ENCODE peak calls at places on chromosomes 7 and 10, in six cellular contexts. One of them, this sample, is unnamed.

GRCh38 chr10:42969147-42969546 is 107.7 kb upstream of the RET start:
- DNase-seq in lower lobe of right lung: no peak
- DNase-seq in endothelial cell of umbilical vein: no peak
- DNase-seq in fibroblast of pulmonary artery: no peak
- DNase-seq in GM13976: no peak
- DNase-seq in left ventricle myocardium inferior: no peak
- DNase-seq in this sample: no peak

GRCh38 chr10:68156373-68157185 is 47.3 kb downstream of the MYPN start:
- DNase-seq in endothelial cell of umbilical vein: peak
- DNase-seq in lower lobe of right lung: no peak
- DNase-seq in fibroblast of pulmonary artery: peak
- DNase-seq in left ventricle myocardium inferior: no peak
- DNase-seq in GM13976: peak
- DNase-seq in this sample: peak

GRCh38 chr10:10786334-10787090 is 231.2 kb upstream of the CELF2 start:
- DNase-seq in GM13976: no peak
- DNase-seq in endothelial cell of umbilical vein: peak
- DNase-seq in fibroblast of pulmonary artery: peak
- DNase-seq in lower lobe of right lung: no peak
- DNase-seq in left ventricle myocardium inferior: no peak
- DNase-seq in this sample: no peak

GRCh38 chr7:66454600-66455225 is 174.0 kb upstream of the KCTD7 start:
- DNase-seq in left ventricle myocardium inferior: no peak
- DNase-seq in GM13976: no peak
- DNase-seq in fibroblast of pulmonary artery: no peak
- DNase-seq in lower lobe of right lung: no peak
- DNase-seq in endothelial cell of umbilical vein: no peak
- DNase-seq in this sample: no peak

GRCh38 chr7:18504965-18505364 is 9.4 kb downstream of the HDAC9 start:
- DNase-seq in fibroblast of pulmonary artery: no peak
- DNase-seq in endothelial cell of umbilical vein: no peak
- DNase-seq in lower lobe of right lung: no peak
- DNase-seq in GM13976: no peak
- DNase-seq in left ventricle myocardium inferior: no peak
- DNase-seq in this sample: no peak

GRCh38 chr10:125407557-125407956 is 247.2 kb upstream of the CTBP2 start:
- DNase-seq in lower lobe of right lung: no peak
- DNase-seq in fibroblast of pulmonary artery: no peak
- DNase-seq in endothelial cell of umbilical vein: no peak
- DNase-seq in GM13976: no peak
- DNase-seq in left ventricle myocardium inferior: no peak
- DNase-seq in this sample: no peak

GRCh38 chr10:97408496-97408992 is 7.4 kb upstream of the RRP12 start:
- DNase-seq in left ventricle myocardium inferior: no peak
- DNase-seq in GM13976: no peak
- DNase-seq in endothelial cell of umbilical vein: no peak
- DNase-seq in lower lobe of right lung: no peak
- DNase-seq in fibroblast of pulmonary artery: no peak
- DNase-seq in this sample: no peak

GRCh38 chr10:5364916-5365434 is at the start of gene UCN3:
- DNase-seq in left ventricle myocardium inferior: no peak
- DNase-seq in GM13976: no peak
- DNase-seq in fibroblast of pulmonary artery: no peak
- DNase-seq in lower lobe of right lung: no peak
- DNase-seq in endothelial cell of umbilical vein: no peak
- DNase-seq in this sample: no peak

GRCh38 chr10:57692255-57692980 is 575.3 kb downstream of the IPMK start:
- DNase-seq in endothelial cell of umbilical vein: no peak
- DNase-seq in left ventricle myocardium inferior: no peak
- DNase-seq in fibroblast of pulmonary artery: peak
- DNase-seq in GM13976: no peak
- DNase-seq in lower lobe of right lung: no peak
- DNase-seq in this sample: no peak

GRCh38 chr7:2802082-2802481 is 42.0 kb downstream of the GNA12 start:
- DNase-seq in lower lobe of right lung: no peak
- DNase-seq in endothelial cell of umbilical vein: peak
- DNase-seq in GM13976: no peak
- DNase-seq in left ventricle myocardium inferior: no peak
- DNase-seq in fibroblast of pulmonary artery: peak
- DNase-seq in this sample: no peak

GRCh38 chr10:92490387-92490786 is 83.5 kb downstream of the IDE start:
- DNase-seq in GM13976: no peak
- DNase-seq in lower lobe of right lung: no peak
- DNase-seq in endothelial cell of umbilical vein: no peak
- DNase-seq in fibroblast of pulmonary artery: no peak
- DNase-seq in left ventricle myocardium inferior: no peak
- DNase-seq in this sample: no peak

GRCh38 chr7:50595538-50596102 is 30.4 kb upstream of the DDC start:
- DNase-seq in GM13976: no peak
- DNase-seq in endothelial cell of umbilical vein: peak
- DNase-seq in lower lobe of right lung: no peak
- DNase-seq in fibroblast of pulmonary artery: peak
- DNase-seq in left ventricle myocardium inferior: no peak
- DNase-seq in this sample: no peak

GRCh38 chr10:125768217-125768616 is 7.4 kb downstream of the MMP21 start:
- DNase-seq in GM13976: no peak
- DNase-seq in fibroblast of pulmonary artery: peak
- DNase-seq in lower lobe of right lung: no peak
- DNase-seq in left ventricle myocardium inferior: no peak
- DNase-seq in endothelial cell of umbilical vein: no peak
- DNase-seq in this sample: no peak

GRCh38 chr7:151008511-151009323 is 15.6 kb downstream of the ATG9B start:
- DNase-seq in fibroblast of pulmonary artery: peak
- DNase-seq in left ventricle myocardium inferior: peak
- DNase-seq in lower lobe of right lung: peak
- DNase-seq in endothelial cell of umbilical vein: peak
- DNase-seq in GM13976: peak
- DNase-seq in this sample: peak

GRCh38 chr7:122219253-122219865 is 75.3 kb upstream of the AASS start:
- DNase-seq in lower lobe of right lung: no peak
- DNase-seq in GM13976: no peak
- DNase-seq in endothelial cell of umbilical vein: peak
- DNase-seq in left ventricle myocardium inferior: no peak
- DNase-seq in fibroblast of pulmonary artery: peak
- DNase-seq in this sample: peak

GRCh38 chr7:118352854-118353453 is 128.4 kb downstream of the ANKRD7 start:
- DNase-seq in GM13976: no peak
- DNase-seq in left ventricle myocardium inferior: no peak
- DNase-seq in endothelial cell of umbilical vein: no peak
- DNase-seq in lower lobe of right lung: no peak
- DNase-seq in fibroblast of pulmonary artery: peak
- DNase-seq in this sample: no peak

GRCh38 chr10:21675157-21675796 is 141.2 kb downstream of the MLLT10 start:
- DNase-seq in endothelial cell of umbilical vein: peak
- DNase-seq in GM13976: peak
- DNase-seq in left ventricle myocardium inferior: no peak
- DNase-seq in fibroblast of pulmonary artery: peak
- DNase-seq in lower lobe of right lung: no peak
- DNase-seq in this sample: peak

GRCh38 chr10:120423350-120424197 is 33.5 kb upstream of the PLPP4 start:
- DNase-seq in fibroblast of pulmonary artery: peak
- DNase-seq in left ventricle myocardium inferior: no peak
- DNase-seq in lower lobe of right lung: peak
- DNase-seq in endothelial cell of umbilical vein: peak
- DNase-seq in GM13976: peak
- DNase-seq in this sample: peak

GRCh38 chr7:92824901-92825480 is 11.4 kb downstream of the CDK6 start:
- DNase-seq in GM13976: no peak
- DNase-seq in endothelial cell of umbilical vein: no peak
- DNase-seq in fibroblast of pulmonary artery: no peak
- DNase-seq in left ventricle myocardium inferior: no peak
- DNase-seq in lower lobe of right lung: no peak
- DNase-seq in this sample: no peak

GRCh38 chr7:92794386-92794785 is 42.0 kb downstream of the CDK6 start:
- DNase-seq in left ventricle myocardium inferior: no peak
- DNase-seq in endothelial cell of umbilical vein: no peak
- DNase-seq in GM13976: no peak
- DNase-seq in lower lobe of right lung: no peak
- DNase-seq in fibroblast of pulmonary artery: no peak
- DNase-seq in this sample: no peak

GRCh38 chr7:98066934-98067507 is 39.6 kb upstream of the LMTK2 start:
- DNase-seq in GM13976: no peak
- DNase-seq in lower lobe of right lung: no peak
- DNase-seq in fibroblast of pulmonary artery: peak
- DNase-seq in left ventricle myocardium inferior: no peak
- DNase-seq in endothelial cell of umbilical vein: no peak
- DNase-seq in this sample: no peak

GRCh38 chr10:51469666-51470065 is 229.7 kb downstream of the CSTF2T start:
- DNase-seq in GM13976: no peak
- DNase-seq in fibroblast of pulmonary artery: no peak
- DNase-seq in left ventricle myocardium inferior: no peak
- DNase-seq in endothelial cell of umbilical vein: no peak
- DNase-seq in lower lobe of right lung: no peak
- DNase-seq in this sample: no peak

GRCh38 chr10:3681642-3682554 is 103.1 kb downstream of the KLF6 start:
- DNase-seq in lower lobe of right lung: no peak
- DNase-seq in fibroblast of pulmonary artery: no peak
- DNase-seq in GM13976: no peak
- DNase-seq in left ventricle myocardium inferior: no peak
- DNase-seq in endothelial cell of umbilical vein: no peak
- DNase-seq in this sample: no peak

GRCh38 chr7:19815546-19815945 is 42.1 kb upstream of the TMEM196 start:
- DNase-seq in lower lobe of right lung: no peak
- DNase-seq in endothelial cell of umbilical vein: no peak
- DNase-seq in fibroblast of pulmonary artery: peak
- DNase-seq in GM13976: no peak
- DNase-seq in left ventricle myocardium inferior: no peak
- DNase-seq in this sample: no peak

GRCh38 chr10:74433993-74434392 is 283.0 kb downstream of the ADK start:
- DNase-seq in fibroblast of pulmonary artery: no peak
- DNase-seq in GM13976: no peak
- DNase-seq in endothelial cell of umbilical vein: no peak
- DNase-seq in lower lobe of right lung: no peak
- DNase-seq in left ventricle myocardium inferior: no peak
- DNase-seq in this sample: no peak

GRCh38 chr10:45404087-45404769 is 30.2 kb downstream of the ALOX5 start:
- DNase-seq in lower lobe of right lung: peak
- DNase-seq in fibroblast of pulmonary artery: no peak
- DNase-seq in GM13976: no peak
- DNase-seq in left ventricle myocardium inferior: no peak
- DNase-seq in endothelial cell of umbilical vein: no peak
- DNase-seq in this sample: no peak

GRCh38 chr7:131501422-131501821 is 55.0 kb downstream of the PODXL start:
- DNase-seq in lower lobe of right lung: no peak
- DNase-seq in GM13976: no peak
- DNase-seq in endothelial cell of umbilical vein: no peak
- DNase-seq in fibroblast of pulmonary artery: peak
- DNase-seq in left ventricle myocardium inferior: no peak
- DNase-seq in this sample: peak

GRCh38 chr10:80279146-80279545 is 10.3 kb downstream of the MAT1A start:
- DNase-seq in endothelial cell of umbilical vein: no peak
- DNase-seq in fibroblast of pulmonary artery: no peak
- DNase-seq in left ventricle myocardium inferior: no peak
- DNase-seq in lower lobe of right lung: no peak
- DNase-seq in GM13976: no peak
- DNase-seq in this sample: no peak

GRCh38 chr7:103683348-103683747 is 237.3 kb upstream of the SLC26A5 start:
- DNase-seq in left ventricle myocardium inferior: no peak
- DNase-seq in GM13976: no peak
- DNase-seq in lower lobe of right lung: no peak
- DNase-seq in endothelial cell of umbilical vein: no peak
- DNase-seq in fibroblast of pulmonary artery: no peak
- DNase-seq in this sample: no peak

GRCh38 chr7:35677582-35678356 is 17.2 kb downstream of the HERPUD2 start:
- DNase-seq in left ventricle myocardium inferior: no peak
- DNase-seq in fibroblast of pulmonary artery: no peak
- DNase-seq in endothelial cell of umbilical vein: no peak
- DNase-seq in GM13976: no peak
- DNase-seq in lower lobe of right lung: no peak
- DNase-seq in this sample: no peak
- TF ChIP-seq CTCF in left ventricle myocardium inferior: no peak
- TF ChIP-seq CTCF in fibroblast of pulmonary artery: no peak
- TF ChIP-seq CTCF in endothelial cell of umbilical vein: no peak
- TF ChIP-seq CTCF in GM13976: no peak
- TF ChIP-seq CTCF in lower lobe of right lung: no peak
- TF ChIP-seq CTCF in this sample: no peak

GRCh38 chr7:99918959-99919813 is at the start of gene TRIM4:
- DNase-seq in GM13976: peak
- DNase-seq in lower lobe of right lung: peak
- DNase-seq in endothelial cell of umbilical vein: peak
- DNase-seq in left ventricle myocardium inferior: peak
- DNase-seq in fibroblast of pulmonary artery: peak
- DNase-seq in this sample: peak
- TF ChIP-seq CTCF in GM13976: no peak
- TF ChIP-seq CTCF in lower lobe of right lung: peak
- TF ChIP-seq CTCF in endothelial cell of umbilical vein: peak
- TF ChIP-seq CTCF in left ventricle myocardium inferior: peak
- TF ChIP-seq CTCF in fibroblast of pulmonary artery: peak
- TF ChIP-seq CTCF in this sample: no peak

GRCh38 chr10:9613338-9613737 is 1404.3 kb upstream of the CELF2 start:
- DNase-seq in endothelial cell of umbilical vein: peak
- DNase-seq in lower lobe of right lung: no peak
- DNase-seq in left ventricle myocardium inferior: no peak
- DNase-seq in GM13976: peak
- DNase-seq in fibroblast of pulmonary artery: peak
- DNase-seq in this sample: peak

GRCh38 chr10:9605231-9605630 is 1412.4 kb upstream of the CELF2 start:
- DNase-seq in left ventricle myocardium inferior: no peak
- DNase-seq in fibroblast of pulmonary artery: no peak
- DNase-seq in endothelial cell of umbilical vein: no peak
- DNase-seq in GM13976: no peak
- DNase-seq in lower lobe of right lung: no peak
- DNase-seq in this sample: no peak

GRCh38 chr10:9602930-9603459 is 1414.7 kb upstream of the CELF2 start:
- DNase-seq in lower lobe of right lung: no peak
- DNase-seq in fibroblast of pulmonary artery: no peak
- DNase-seq in GM13976: no peak
- DNase-seq in endothelial cell of umbilical vein: no peak
- DNase-seq in left ventricle myocardium inferior: no peak
- DNase-seq in this sample: no peak

GRCh38 chr10:9603972-9604371 is 1413.7 kb upstream of the CELF2 start:
- DNase-seq in lower lobe of right lung: no peak
- DNase-seq in left ventricle myocardium inferior: no peak
- DNase-seq in fibroblast of pulmonary artery: no peak
- DNase-seq in endothelial cell of umbilical vein: no peak
- DNase-seq in GM13976: no peak
- DNase-seq in this sample: no peak

DNA sequence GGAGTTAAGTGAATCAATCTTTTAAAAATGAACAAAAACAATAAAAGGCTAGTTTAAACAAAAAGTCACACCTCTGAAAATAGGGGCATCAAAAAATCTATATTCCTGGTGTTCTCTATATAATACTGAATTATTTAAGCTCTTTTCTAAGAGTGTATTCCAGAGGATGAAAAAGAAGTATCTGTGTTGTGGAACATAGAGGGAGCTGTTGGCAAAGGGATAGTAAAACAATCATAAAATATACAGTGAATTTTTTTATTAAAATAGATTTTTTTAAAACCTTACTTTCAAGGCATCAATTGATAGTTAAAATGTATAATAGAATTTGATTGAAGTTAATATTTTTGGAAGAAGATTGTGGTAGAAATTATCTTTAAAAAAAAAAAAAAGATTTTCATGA is 1409.1 kb upstream of the CELF2 start:
- DNase-seq in GM13976: no peak
- DNase-seq in endothelial cell of umbilical vein: peak
- DNase-seq in lower lobe of right lung: no peak
- DNase-seq in left ventricle myocardium inferior: no peak
- DNase-seq in fibroblast of pulmonary artery: peak
- DNase-seq in this sample: no peak
- TF ChIP-seq CTCF in GM13976: peak
- TF ChIP-seq CTCF in endothelial cell of umbilical vein: no peak
- TF ChIP-seq CTCF in lower lobe of right lung: peak
- TF ChIP-seq CTCF in left ventricle myocardium inferior: peak
- TF ChIP-seq CTCF in fibroblast of pulmonary artery: peak
- TF ChIP-seq CTCF in this sample: no peak

GRCh38 chr7:126819197-126819484 is 433.6 kb downstream of the GRM8 start:
- DNase-seq in fibroblast of pulmonary artery: no peak
- DNase-seq in lower lobe of right lung: no peak
- DNase-seq in left ventricle myocardium inferior: no peak
- DNase-seq in endothelial cell of umbilical vein: no peak
- DNase-seq in GM13976: no peak
- DNase-seq in this sample: no peak
- TF ChIP-seq CTCF in fibroblast of pulmonary artery: no peak
- TF ChIP-seq CTCF in lower lobe of right lung: no peak
- TF ChIP-seq CTCF in left ventricle myocardium inferior: no peak
- TF ChIP-seq CTCF in endothelial cell of umbilical vein: no peak
- TF ChIP-seq CTCF in GM13976: no peak
- TF ChIP-seq CTCF in this sample: no peak

This sample was measured in GM20000.